ENCODE peak calls at places on chromosomes 3 and 15, in four cellular contexts. L is OCI-LY7, W is fibroblast of lung, M is pancreas. G is an unnamed sample.

GRCh38 chr15:38401716-38402115 is 52.2 kb upstream of the FAM98B start:
- DNase-seq in M (no peak), W (peak; percentile 27), L (no peak), G (no peak)

GRCh38 chr15:101039461-101039860 is 120.3 kb downstream of the LRRK1 start:
- DNase-seq in W (peak; percentile 90), M (no peak), L (no peak), G (no peak)

GRCh38 chr3:107525101-107525953 is 2.6 kb downstream of the BBX start:
- DNase-seq in L (peak; percentile 26), W (peak; percentile 30), M (peak; percentile 20), G (peak; percentile 52)

GRCh38 chr3:17074559-17074958 is 189.8 kb downstream of the PLCL2 start:
- DNase-seq in M (no peak), W (no peak), L (no peak), G (no peak)

GRCh38 chr15:66789029-66790025 is 87.3 kb downstream of the SMAD6 start:
- DNase-seq in M (peak; percentile 32), L (peak; percentile 61), W (peak; percentile 59), G (peak; percentile 49)

GRCh38 chr15:72599855-72600464 is 54.5 kb upstream of the GOLGA6B start:
- DNase-seq in M (no peak), L (peak; percentile 54), W (peak; percentile 47), G (no peak)

GRCh38 chr3:67649681-67650080 is 4.7 kb downstream of the SUCLG2 start:
- DNase-seq in L (no peak), M (no peak), W (no peak), G (no peak)

GRCh38 chr3:39460677-39461076 is 6.8 kb upstream of the MOBP start:
- DNase-seq in W (no peak), L (no peak), M (no peak), G (no peak)

GRCh38 chr15:58472221-58472620 is 40.4 kb downstream of the LIPC start:
- DNase-seq in M (no peak), W (peak; percentile 34), L (no peak), G (no peak)

GRCh38 chr15:61530769-61531168 is 301.7 kb upstream of the RORA start:
- DNase-seq in L (no peak), W (no peak), M (no peak), G (no peak)

GRCh38 chr3:76065975-76066374 is 280.6 kb upstream of the ZNF717 start:
- DNase-seq in M (no peak), L (no peak), W (peak; percentile 38), G (no peak)

GRCh38 chr3:11953350-11953749 is 50.8 kb upstream of the SYN2 start:
- DNase-seq in M (no peak), L (no peak), W (no peak), G (no peak)

GRCh38 chr15:75456710-75457109 is 5.2 kb upstream of the SIN3A start:
- DNase-seq in M (no peak), L (no peak), W (peak; percentile 5), G (no peak)

GRCh38 chr3:61589856-61590255 is 28.5 kb downstream of the PTPRG start:
- DNase-seq in L (no peak), M (no peak), W (peak; percentile 68), G (no peak)

GRCh38 chr3:191356586-191357439 is 26.5 kb upstream of the UTS2B start:
- DNase-seq in W (peak; percentile 91), L (no peak), M (no peak), G (no peak)

GRCh38 chr3:134473868-134474546 is 11.8 kb downstream of the ANAPC13 start:
- DNase-seq in W (peak; percentile 79), L (peak; percentile 80), M (peak; percentile 52), G (no peak)

GRCh38 chr3:127525373-127525772 is 65.2 kb downstream of the TPRA1 start:
- DNase-seq in L (no peak), W (peak; percentile 82), M (no peak), G (no peak)

GRCh38 chr15:45181491-45182285 is 6.1 kb downstream of the SHF start:
- DNase-seq in M (no peak), L (no peak), W (no peak), G (no peak)

GRCh38 chr3:179513867-179514266 is 48.9 kb upstream of the ACTL6A start:
- DNase-seq in L (no peak), M (no peak), W (peak; percentile 10), G (no peak)

GRCh38 chr15:93524432-93524831 is 435.4 kb upstream of the RGMA start:
- DNase-seq in L (no peak), W (no peak), M (peak; percentile 42), G (no peak)
- H3K4me1 ChIP-seq in L (no peaks in the 10 kb centered on the region), W (no peaks in the 10 kb centered on the region), M (no peaks in the 10 kb centered on the region), G (no peaks in the 10 kb centered on the region)

GRCh38 chr3:32113566-32113965 is 7.1 kb downstream of the GPD1L start:
- DNase-seq in W (no peak), M (no peak), L (no peak), G (no peak)

GRCh38 chr3:32110233-32110760 is 3.9 kb downstream of the GPD1L start:
- DNase-seq in W (no peak), L (no peak), M (no peak), G (no peak)

GRCh38 chr3:32113981-32114566 is 7.7 kb downstream of the GPD1L start:
- DNase-seq in M (no peak), W (no peak), L (no peak), G (no peak)

GRCh38 chr3:32109256-32109655 is 2.8 kb downstream of the GPD1L start:
- DNase-seq in L (no peak), M (peak; percentile 60), W (peak; percentile 82), G (peak; percentile 88)

GRCh38 chr3:32111560-32111959 is 5.1 kb downstream of the GPD1L start:
- DNase-seq in W (no peak), L (no peak), M (no peak), G (no peak)
- H3K4me1 ChIP-seq in W (no peaks in the 10 kb centered on the region), L (peaks cover 6% of the 10 kb centered on the region), M (peaks cover 11% of the 10 kb centered on the region), G (peaks cover 36% of the 10 kb centered on the region)

DNA sequence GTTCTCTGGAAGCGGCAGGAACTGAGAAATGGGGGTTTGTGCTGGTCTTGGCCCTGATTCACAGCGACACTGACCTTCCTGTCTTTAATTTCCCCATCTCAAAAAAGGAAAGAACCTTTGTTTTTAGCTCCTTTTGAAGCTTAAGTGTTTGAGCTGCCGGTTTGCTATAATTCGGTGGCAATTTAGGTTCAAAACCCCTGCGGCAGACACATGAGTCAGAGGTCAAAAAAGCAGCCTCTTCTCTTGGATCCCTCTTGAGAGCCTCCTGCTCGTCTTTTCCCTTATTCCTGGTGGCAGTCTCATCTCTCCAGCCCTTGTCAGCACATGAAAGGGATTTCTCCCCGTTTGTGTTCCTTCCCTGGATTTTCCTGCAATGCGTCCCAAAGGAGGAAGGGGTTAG is 64.5 kb downstream of the GRIP2 start:
- DNase-seq in W (no peak), L (no peak), M (no peak), G (no peak)
- H3K4me1 ChIP-seq in W (peaks cover 15% of the 10 kb centered on the region), L (no peaks in the 10 kb centered on the region), M (no peaks in the 10 kb centered on the region), G (peaks cover 4% of the 10 kb centered on the region)

GRCh38 chr3:38387862-38388261 is 41.3 kb downstream of the XYLB start:
- DNase-seq in L (no peak), W (no peak), M (no peak), G (no peak)
- H3K4me1 ChIP-seq in L (no peaks in the 10 kb centered on the region), W (no peaks in the 10 kb centered on the region), M (no peaks in the 10 kb centered on the region), G (no peaks in the 10 kb centered on the region)

G was measured in upper lobe of left lung.